ENCODE peak calls at places on chromosome 9, in nine cellular contexts. One of them, this sample, is unnamed.
A peak's percentile ranks its signal among the peaks of the same experiment; 100 is the strongest.

GRCh38 chr9:129987047-129987446 is 55.9 kb downstream of the FNBP1 start:
- DNase-seq in cardiac septum: no peak
- DNase-seq in hippocampal formation: no peak
- DNase-seq in CD8-positive, alpha-beta T cell: no peak
- DNase-seq in amygdala: no peak
- DNase-seq in GM12864: no peak
- DNase-seq in H9: no peak
- DNase-seq in GM23338: no peak
- DNase-seq in fibroblast of the aortic adventitia: no peak
- DNase-seq in this sample: no peak

GRCh38 chr9:134322781-134323241 is 3.4 kb upstream of the RXRA start:
- DNase-seq in cardiac septum: peak; percentile 74
- DNase-seq in hippocampal formation: no peak
- DNase-seq in CD8-positive, alpha-beta T cell: peak; percentile 17
- DNase-seq in amygdala: no peak
- DNase-seq in GM12864: no peak
- DNase-seq in H9: no peak
- DNase-seq in GM23338: no peak
- DNase-seq in fibroblast of the aortic adventitia: no peak
- DNase-seq in this sample: no peak

GRCh38 chr9:137972355-137972987 is 94.9 kb downstream of the CACNA1B start:
- DNase-seq in cardiac septum: no peak
- DNase-seq in hippocampal formation: no peak
- DNase-seq in CD8-positive, alpha-beta T cell: no peak
- DNase-seq in amygdala: no peak
- DNase-seq in GM12864: no peak
- DNase-seq in H9: no peak
- DNase-seq in GM23338: no peak
- DNase-seq in fibroblast of the aortic adventitia: no peak
- DNase-seq in this sample: no peak

GRCh38 chr9:115135786-115136185 is 17.8 kb upstream of the TNC start:
- DNase-seq in cardiac septum: no peak
- DNase-seq in hippocampal formation: no peak
- DNase-seq in CD8-positive, alpha-beta T cell: no peak
- DNase-seq in amygdala: no peak
- DNase-seq in GM12864: no peak
- DNase-seq in H9: no peak
- DNase-seq in GM23338: no peak
- DNase-seq in fibroblast of the aortic adventitia: peak; percentile 88
- DNase-seq in this sample: no peak

GRCh38 chr9:93667627-93668026 is 91.2 kb downstream of the PHF2 start:
- DNase-seq in cardiac septum: peak; percentile 36
- DNase-seq in hippocampal formation: no peak
- DNase-seq in CD8-positive, alpha-beta T cell: no peak
- DNase-seq in amygdala: no peak
- DNase-seq in GM12864: no peak
- DNase-seq in H9: peak; percentile 16
- DNase-seq in GM23338: no peak
- DNase-seq in fibroblast of the aortic adventitia: no peak
- DNase-seq in this sample: no peak

GRCh38 chr9:134970719-134971118 is 53.0 kb upstream of the FCN1 start:
- DNase-seq in cardiac septum: peak; percentile 39
- DNase-seq in hippocampal formation: no peak
- DNase-seq in CD8-positive, alpha-beta T cell: no peak
- DNase-seq in amygdala: no peak
- DNase-seq in GM12864: no peak
- DNase-seq in H9: no peak
- DNase-seq in GM23338: no peak
- DNase-seq in fibroblast of the aortic adventitia: no peak
- DNase-seq in this sample: no peak

GRCh38 chr9:21856301-21857094 is 54.1 kb downstream of the MTAP start:
- DNase-seq in cardiac septum: no peak
- DNase-seq in hippocampal formation: no peak
- DNase-seq in CD8-positive, alpha-beta T cell: no peak
- DNase-seq in amygdala: no peak
- DNase-seq in GM12864: no peak
- DNase-seq in H9: no peak
- DNase-seq in GM23338: no peak
- DNase-seq in fibroblast of the aortic adventitia: peak; percentile 44
- DNase-seq in this sample: no peak

GRCh38 chr9:129868571-129869486 is 33.6 kb downstream of the USP20 start:
- DNase-seq in cardiac septum: no peak
- DNase-seq in hippocampal formation: no peak
- DNase-seq in CD8-positive, alpha-beta T cell: peak; percentile 97
- DNase-seq in amygdala: no peak
- DNase-seq in GM12864: no peak
- DNase-seq in H9: peak; percentile 33
- DNase-seq in GM23338: no peak
- DNase-seq in fibroblast of the aortic adventitia: no peak
- DNase-seq in this sample: no peak

GRCh38 chr9:96453625-96454024 is 3.7 kb downstream of the HABP4 start:
- DNase-seq in cardiac septum: no peak
- DNase-seq in hippocampal formation: peak; percentile 14
- DNase-seq in CD8-positive, alpha-beta T cell: no peak
- DNase-seq in amygdala: no peak
- DNase-seq in GM12864: no peak
- DNase-seq in H9: no peak
- DNase-seq in GM23338: peak; percentile 49
- DNase-seq in fibroblast of the aortic adventitia: peak; percentile 77
- DNase-seq in this sample: no peak

GRCh38 chr9:89781838-89782237 is 177.0 kb downstream of the GADD45G start:
- DNase-seq in cardiac septum: peak; percentile 60
- DNase-seq in hippocampal formation: no peak
- DNase-seq in CD8-positive, alpha-beta T cell: no peak
- DNase-seq in amygdala: peak; percentile 11
- DNase-seq in GM12864: no peak
- DNase-seq in H9: no peak
- DNase-seq in GM23338: no peak
- DNase-seq in fibroblast of the aortic adventitia: no peak
- DNase-seq in this sample: no peak

GRCh38 chr9:2013688-2014087 is 1.5 kb upstream of the SMARCA2 start:
- DNase-seq in cardiac septum: no peak
- DNase-seq in hippocampal formation: no peak
- DNase-seq in CD8-positive, alpha-beta T cell: no peak
- DNase-seq in amygdala: no peak
- DNase-seq in GM12864: no peak
- DNase-seq in H9: no peak
- DNase-seq in GM23338: no peak
- DNase-seq in fibroblast of the aortic adventitia: peak; percentile 60
- DNase-seq in this sample: no peak

GRCh38 chr9:81182421-81182820 is 506.9 kb downstream of the TLE1 start:
- DNase-seq in cardiac septum: no peak
- DNase-seq in hippocampal formation: no peak
- DNase-seq in CD8-positive, alpha-beta T cell: no peak
- DNase-seq in amygdala: no peak
- DNase-seq in GM12864: no peak
- DNase-seq in H9: no peak
- DNase-seq in GM23338: no peak
- DNase-seq in fibroblast of the aortic adventitia: peak; percentile 51
- DNase-seq in this sample: no peak

GRCh38 chr9:134344068-134344820 is 18.0 kb downstream of the RXRA start:
- DNase-seq in cardiac septum: peak; percentile 84
- DNase-seq in hippocampal formation: no peak
- DNase-seq in CD8-positive, alpha-beta T cell: peak; percentile 46
- DNase-seq in amygdala: no peak
- DNase-seq in GM12864: no peak
- DNase-seq in H9: no peak
- DNase-seq in GM23338: peak; percentile 60
- DNase-seq in fibroblast of the aortic adventitia: peak; percentile 70
- DNase-seq in this sample: no peak

GRCh38 chr9:71990466-71990865 is 69.9 kb downstream of the C9orf57 start:
- DNase-seq in cardiac septum: no peak
- DNase-seq in hippocampal formation: no peak
- DNase-seq in CD8-positive, alpha-beta T cell: no peak
- DNase-seq in amygdala: no peak
- DNase-seq in GM12864: no peak
- DNase-seq in H9: no peak
- DNase-seq in GM23338: no peak
- DNase-seq in fibroblast of the aortic adventitia: no peak
- DNase-seq in this sample: no peak

GRCh38 chr9:111691686-111692329 is 30.4 kb downstream of the GNG10 start:
- DNase-seq in cardiac septum: no peak
- DNase-seq in hippocampal formation: no peak
- DNase-seq in CD8-positive, alpha-beta T cell: no peak
- DNase-seq in amygdala: no peak
- DNase-seq in GM12864: no peak
- DNase-seq in H9: no peak
- DNase-seq in GM23338: peak; percentile 27
- DNase-seq in fibroblast of the aortic adventitia: peak; percentile 69
- DNase-seq in this sample: no peak

GRCh38 chr9:71647094-71647591 is 121.2 kb downstream of the CEMIP2 start:
- DNase-seq in cardiac septum: peak; percentile 92
- DNase-seq in hippocampal formation: peak; percentile 13
- DNase-seq in CD8-positive, alpha-beta T cell: no peak
- DNase-seq in amygdala: peak; percentile 24
- DNase-seq in GM12864: peak; percentile 1
- DNase-seq in H9: no peak
- DNase-seq in GM23338: peak; percentile 12
- DNase-seq in fibroblast of the aortic adventitia: peak; percentile 69
- DNase-seq in this sample: peak; percentile 24

GRCh38 chr9:13083973-13084528 is 195.4 kb downstream of the MPDZ start:
- DNase-seq in cardiac septum: no peak
- DNase-seq in hippocampal formation: no peak
- DNase-seq in CD8-positive, alpha-beta T cell: no peak
- DNase-seq in amygdala: no peak
- DNase-seq in GM12864: no peak
- DNase-seq in H9: no peak
- DNase-seq in GM23338: no peak
- DNase-seq in fibroblast of the aortic adventitia: peak; percentile 69
- DNase-seq in this sample: no peak

GRCh38 chr9:88258012-88258411 is 119.7 kb upstream of the SPATA31C2 start:
- DNase-seq in cardiac septum: peak; percentile 77
- DNase-seq in hippocampal formation: peak; percentile 13
- DNase-seq in CD8-positive, alpha-beta T cell: no peak
- DNase-seq in amygdala: no peak
- DNase-seq in GM12864: no peak
- DNase-seq in H9: no peak
- DNase-seq in GM23338: no peak
- DNase-seq in fibroblast of the aortic adventitia: peak; percentile 71
- DNase-seq in this sample: no peak

GRCh38 chr9:4970970-4971641 is 14.0 kb upstream of the JAK2 start:
- DNase-seq in cardiac septum: no peak
- DNase-seq in hippocampal formation: no peak
- DNase-seq in CD8-positive, alpha-beta T cell: peak; percentile 36
- DNase-seq in amygdala: no peak
- DNase-seq in GM12864: peak; percentile 77
- DNase-seq in H9: no peak
- DNase-seq in GM23338: no peak
- DNase-seq in fibroblast of the aortic adventitia: no peak
- DNase-seq in this sample: no peak

GRCh38 chr9:93326056-93326455 is 125.4 kb upstream of the FAM120A start:
- DNase-seq in cardiac septum: no peak
- DNase-seq in hippocampal formation: no peak
- DNase-seq in CD8-positive, alpha-beta T cell: no peak
- DNase-seq in amygdala: no peak
- DNase-seq in GM12864: no peak
- DNase-seq in H9: no peak
- DNase-seq in GM23338: no peak
- DNase-seq in fibroblast of the aortic adventitia: no peak
- DNase-seq in this sample: no peak

GRCh38 chr9:110650991-110651411 is 17.6 kb upstream of the MUSK start:
- DNase-seq in cardiac septum: no peak
- DNase-seq in hippocampal formation: peak; percentile 33
- DNase-seq in CD8-positive, alpha-beta T cell: no peak
- DNase-seq in amygdala: no peak
- DNase-seq in GM12864: no peak
- DNase-seq in H9: no peak
- DNase-seq in GM23338: no peak
- DNase-seq in fibroblast of the aortic adventitia: peak; percentile 98
- DNase-seq in this sample: no peak

GRCh38 chr9:104608336-104608735 is 2.9 kb upstream of the OR13C2 start:
- DNase-seq in cardiac septum: no peak
- DNase-seq in hippocampal formation: no peak
- DNase-seq in CD8-positive, alpha-beta T cell: no peak
- DNase-seq in amygdala: no peak
- DNase-seq in GM12864: no peak
- DNase-seq in H9: no peak
- DNase-seq in GM23338: peak; percentile 21
- DNase-seq in fibroblast of the aortic adventitia: no peak
- DNase-seq in this sample: no peak

GRCh38 chr9:133130721-133131244 is 9.7 kb upstream of the RALGDS start:
- DNase-seq in cardiac septum: no peak
- DNase-seq in hippocampal formation: no peak
- DNase-seq in CD8-positive, alpha-beta T cell: peak; percentile 79
- DNase-seq in amygdala: no peak
- DNase-seq in GM12864: no peak
- DNase-seq in H9: no peak
- DNase-seq in GM23338: no peak
- DNase-seq in fibroblast of the aortic adventitia: no peak
- DNase-seq in this sample: no peak

GRCh38 chr9:14369011-14369410 is 55.1 kb upstream of the NFIB start:
- DNase-seq in cardiac septum: no peak
- DNase-seq in hippocampal formation: no peak
- DNase-seq in CD8-positive, alpha-beta T cell: no peak
- DNase-seq in amygdala: no peak
- DNase-seq in GM12864: no peak
- DNase-seq in H9: no peak
- DNase-seq in GM23338: no peak
- DNase-seq in fibroblast of the aortic adventitia: no peak
- DNase-seq in this sample: no peak

GRCh38 chr9:98791147-98792095 is 4.9 kb downstream of the ANKS6 start:
- DNase-seq in cardiac septum: peak; percentile 90
- DNase-seq in hippocampal formation: peak; percentile 61
- DNase-seq in CD8-positive, alpha-beta T cell: peak; percentile 41
- DNase-seq in amygdala: no peak
- DNase-seq in GM12864: no peak
- DNase-seq in H9: peak; percentile 90
- DNase-seq in GM23338: peak; percentile 91
- DNase-seq in fibroblast of the aortic adventitia: peak; percentile 98
- DNase-seq in this sample: no peak

GRCh38 chr9:23941051-23941450 is 115.0 kb upstream of the ELAVL2 start:
- DNase-seq in cardiac septum: no peak
- DNase-seq in hippocampal formation: no peak
- DNase-seq in CD8-positive, alpha-beta T cell: no peak
- DNase-seq in amygdala: no peak
- DNase-seq in GM12864: no peak
- DNase-seq in H9: no peak
- DNase-seq in GM23338: no peak
- DNase-seq in fibroblast of the aortic adventitia: no peak
- DNase-seq in this sample: no peak

GRCh38 chr9:35518212-35518917 is 28.5 kb downstream of the RUSC2 start:
- DNase-seq in cardiac septum: no peak
- DNase-seq in hippocampal formation: peak; percentile 5
- DNase-seq in CD8-positive, alpha-beta T cell: no peak
- DNase-seq in amygdala: no peak
- DNase-seq in GM12864: no peak
- DNase-seq in H9: peak; percentile 82
- DNase-seq in GM23338: peak; percentile 91
- DNase-seq in fibroblast of the aortic adventitia: peak; percentile 93
- DNase-seq in this sample: no peak

GRCh38 chr9:37574241-37574721 is 1.9 kb downstream of the FBXO10 start:
- DNase-seq in cardiac septum: no peak
- DNase-seq in hippocampal formation: no peak
- DNase-seq in CD8-positive, alpha-beta T cell: no peak
- DNase-seq in amygdala: no peak
- DNase-seq in GM12864: no peak
- DNase-seq in H9: peak; percentile 32
- DNase-seq in GM23338: peak; percentile 32
- DNase-seq in fibroblast of the aortic adventitia: peak; percentile 45
- DNase-seq in this sample: peak; percentile 17

GRCh38 chr9:87678650-87679355 is 47.1 kb upstream of the CTSL start:
- DNase-seq in cardiac septum: no peak
- DNase-seq in hippocampal formation: peak; percentile 35
- DNase-seq in CD8-positive, alpha-beta T cell: no peak
- DNase-seq in amygdala: peak; percentile 23
- DNase-seq in GM12864: no peak
- DNase-seq in H9: peak; percentile 59
- DNase-seq in GM23338: peak; percentile 86
- DNase-seq in fibroblast of the aortic adventitia: peak; percentile 89
- DNase-seq in this sample: no peak

GRCh38 chr9:117400131-117400530 is 14.7 kb downstream of the ASTN2 start:
- DNase-seq in cardiac septum: no peak
- DNase-seq in hippocampal formation: no peak
- DNase-seq in CD8-positive, alpha-beta T cell: no peak
- DNase-seq in amygdala: no peak
- DNase-seq in GM12864: no peak
- DNase-seq in H9: no peak
- DNase-seq in GM23338: peak; percentile 64
- DNase-seq in fibroblast of the aortic adventitia: no peak
- DNase-seq in this sample: peak; percentile 76

GRCh38 chr9:18829858-18830257 is 203.2 kb downstream of the SAXO1 start:
- DNase-seq in cardiac septum: no peak
- DNase-seq in hippocampal formation: no peak
- DNase-seq in CD8-positive, alpha-beta T cell: no peak
- DNase-seq in amygdala: no peak
- DNase-seq in GM12864: no peak
- DNase-seq in H9: no peak
- DNase-seq in GM23338: no peak
- DNase-seq in fibroblast of the aortic adventitia: peak; percentile 40
- DNase-seq in this sample: no peak

This sample was measured in NCI-H2107.